ENCODE peak calls at places on chromosomes 2 and 18, in nine cellular contexts. One of them, this sample, is unnamed.

GRCh38 chr2:228658998-228659397 is 477.5 kb upstream of the SPHKAP start:
- DNase-seq in CD8-positive, alpha-beta memory T cell: no peak
- DNase-seq in GM23248: peak; percentile 90
- DNase-seq in MM.1S: no peak
- DNase-seq in CD4-positive, alpha-beta memory T cell: no peak
- DNase-seq in SJSA1: no peak
- DNase-seq in suprapubic skin: no peak
- DNase-seq in ovary: no peak
- DNase-seq in A673: no peak
- DNase-seq in this sample: no peak

GRCh38 chr2:66445076-66445724 is 10.3 kb downstream of the MEIS1 start:
- DNase-seq in A673: no peak
- DNase-seq in suprapubic skin: no peak
- DNase-seq in CD8-positive, alpha-beta memory T cell: no peak
- DNase-seq in CD4-positive, alpha-beta memory T cell: no peak
- DNase-seq in ovary: peak; percentile 30
- DNase-seq in GM23248: peak; percentile 64
- DNase-seq in SJSA1: no peak
- DNase-seq in MM.1S: no peak
- DNase-seq in this sample: no peak

GRCh38 chr2:128600606-128601297 is 282.1 kb upstream of the HS6ST1 start:
- DNase-seq in SJSA1: no peak
- DNase-seq in A673: no peak
- DNase-seq in CD8-positive, alpha-beta memory T cell: no peak
- DNase-seq in GM23248: no peak
- DNase-seq in suprapubic skin: no peak
- DNase-seq in MM.1S: no peak
- DNase-seq in ovary: no peak
- DNase-seq in CD4-positive, alpha-beta memory T cell: no peak
- DNase-seq in this sample: no peak

GRCh38 chr2:150462772-150463171 is 24.7 kb downstream of the RND3 start:
- DNase-seq in CD4-positive, alpha-beta memory T cell: no peak
- DNase-seq in MM.1S: no peak
- DNase-seq in GM23248: peak; percentile 4
- DNase-seq in A673: no peak
- DNase-seq in suprapubic skin: no peak
- DNase-seq in CD8-positive, alpha-beta memory T cell: no peak
- DNase-seq in SJSA1: no peak
- DNase-seq in ovary: no peak
- DNase-seq in this sample: no peak

GRCh38 chr18:50689578-50689977 is 129.7 kb downstream of the MAPK4 start:
- DNase-seq in CD8-positive, alpha-beta memory T cell: no peak
- DNase-seq in SJSA1: no peak
- DNase-seq in CD4-positive, alpha-beta memory T cell: no peak
- DNase-seq in suprapubic skin: no peak
- DNase-seq in A673: no peak
- DNase-seq in MM.1S: no peak
- DNase-seq in GM23248: no peak
- DNase-seq in ovary: no peak
- DNase-seq in this sample: no peak

GRCh38 chr2:24345937-24346336 is 14.4 kb downstream of the ITSN2 start:
- DNase-seq in CD8-positive, alpha-beta memory T cell: no peak
- DNase-seq in SJSA1: no peak
- DNase-seq in suprapubic skin: no peak
- DNase-seq in A673: no peak
- DNase-seq in GM23248: no peak
- DNase-seq in MM.1S: no peak
- DNase-seq in CD4-positive, alpha-beta memory T cell: no peak
- DNase-seq in ovary: no peak
- DNase-seq in this sample: no peak

GRCh38 chr2:1818811-1819210 is 74.5 kb upstream of the PXDN start:
- DNase-seq in MM.1S: no peak
- DNase-seq in A673: no peak
- DNase-seq in ovary: no peak
- DNase-seq in GM23248: no peak
- DNase-seq in CD4-positive, alpha-beta memory T cell: no peak
- DNase-seq in CD8-positive, alpha-beta memory T cell: no peak
- DNase-seq in SJSA1: no peak
- DNase-seq in suprapubic skin: no peak
- DNase-seq in this sample: no peak

GRCh38 chr18:36372902-36373301 is 75.4 kb downstream of the FHOD3 start:
- DNase-seq in GM23248: peak; percentile 17
- DNase-seq in SJSA1: no peak
- DNase-seq in MM.1S: no peak
- DNase-seq in CD8-positive, alpha-beta memory T cell: no peak
- DNase-seq in ovary: no peak
- DNase-seq in CD4-positive, alpha-beta memory T cell: no peak
- DNase-seq in A673: no peak
- DNase-seq in suprapubic skin: no peak
- DNase-seq in this sample: no peak

GRCh38 chr18:2304378-2305175 is 266.7 kb downstream of the METTL4 start:
- DNase-seq in SJSA1: no peak
- DNase-seq in GM23248: peak; percentile 6
- DNase-seq in ovary: no peak
- DNase-seq in CD4-positive, alpha-beta memory T cell: no peak
- DNase-seq in CD8-positive, alpha-beta memory T cell: no peak
- DNase-seq in suprapubic skin: no peak
- DNase-seq in MM.1S: no peak
- DNase-seq in A673: no peak
- DNase-seq in this sample: no peak

GRCh38 chr2:184541591-184541990 is 56.7 kb upstream of the ZNF804A start:
- DNase-seq in A673: no peak
- DNase-seq in CD4-positive, alpha-beta memory T cell: no peak
- DNase-seq in suprapubic skin: no peak
- DNase-seq in CD8-positive, alpha-beta memory T cell: no peak
- DNase-seq in ovary: no peak
- DNase-seq in GM23248: no peak
- DNase-seq in MM.1S: no peak
- DNase-seq in SJSA1: no peak
- DNase-seq in this sample: no peak

GRCh38 chr2:48471048-48471474 is 58.9 kb upstream of the STON1 start:
- DNase-seq in CD8-positive, alpha-beta memory T cell: no peak
- DNase-seq in A673: peak; percentile 79
- DNase-seq in MM.1S: peak; percentile 22
- DNase-seq in CD4-positive, alpha-beta memory T cell: no peak
- DNase-seq in ovary: no peak
- DNase-seq in SJSA1: no peak
- DNase-seq in GM23248: peak; percentile 57
- DNase-seq in suprapubic skin: no peak
- DNase-seq in this sample: no peak

DNA sequence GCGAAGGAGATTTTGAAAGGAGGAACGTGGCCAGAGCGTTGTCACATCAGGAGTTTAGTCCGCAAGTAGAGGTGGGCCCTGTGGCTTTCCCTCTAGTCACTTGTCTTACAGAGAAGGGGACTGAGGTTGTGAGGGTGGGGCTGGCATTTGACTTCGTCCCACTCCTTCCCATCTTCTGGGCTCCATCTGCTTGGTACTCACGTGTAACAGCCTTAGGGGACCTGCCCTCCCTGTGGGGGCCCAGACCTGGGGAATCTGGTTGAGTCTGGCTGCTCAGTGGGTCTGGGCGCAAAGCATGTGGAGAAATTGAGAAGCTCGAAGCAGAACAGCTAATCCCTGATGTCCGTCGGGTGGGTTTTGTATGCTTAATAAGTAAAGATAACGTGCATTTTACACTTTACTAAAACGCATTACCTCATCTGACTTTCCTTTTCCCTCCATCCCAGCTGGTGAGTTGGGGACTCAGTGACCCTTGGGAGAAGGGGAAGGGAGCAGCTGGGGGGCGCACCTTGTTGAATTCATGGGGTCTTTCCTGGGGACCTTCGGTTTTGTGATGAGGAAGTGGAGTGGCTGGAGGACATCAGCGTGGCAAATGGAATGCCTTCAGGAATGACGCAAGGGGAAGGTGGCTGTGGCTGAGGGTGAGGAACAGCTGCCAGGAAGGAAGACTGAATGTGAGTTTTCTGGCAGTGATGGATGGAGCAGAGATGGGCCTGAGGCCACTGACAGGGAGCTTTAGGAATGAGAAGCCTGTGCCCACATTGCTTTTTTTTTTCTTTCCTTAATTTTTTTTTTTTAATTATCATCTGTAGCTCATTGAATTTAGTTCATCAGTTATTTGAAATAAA is 44.8 kb downstream of the ASAP2 start:
- DNase-seq in CD8-positive, alpha-beta memory T cell: no peak
- DNase-seq in SJSA1: no peak
- DNase-seq in suprapubic skin: peak; percentile 82
- DNase-seq in CD4-positive, alpha-beta memory T cell: no peak
- DNase-seq in A673: peak; percentile 59
- DNase-seq in MM.1S: no peak
- DNase-seq in GM23248: peak; percentile 95
- DNase-seq in ovary: no peak
- DNase-seq in this sample: no peak
- H3K4me1 ChIP-seq in CD8-positive, alpha-beta memory T cell: no peaks in the 10 kb centered on the region
- H3K4me1 ChIP-seq in SJSA1: peaks cover 50% of the 10 kb centered on the region
- H3K4me1 ChIP-seq in suprapubic skin: peaks cover 54% of the 10 kb centered on the region
- H3K4me1 ChIP-seq in CD4-positive, alpha-beta memory T cell: no peaks in the 10 kb centered on the region
- H3K4me1 ChIP-seq in A673: peaks cover 60% of the 10 kb centered on the region
- H3K4me1 ChIP-seq in MM.1S: no peaks in the 10 kb centered on the region
- H3K4me1 ChIP-seq in GM23248: peaks cover 64% of the 10 kb centered on the region
- H3K4me1 ChIP-seq in ovary: peaks cover 16% of the 10 kb centered on the region
- H3K4me1 ChIP-seq in this sample: peaks cover 34% of the 10 kb centered on the region

DNA sequence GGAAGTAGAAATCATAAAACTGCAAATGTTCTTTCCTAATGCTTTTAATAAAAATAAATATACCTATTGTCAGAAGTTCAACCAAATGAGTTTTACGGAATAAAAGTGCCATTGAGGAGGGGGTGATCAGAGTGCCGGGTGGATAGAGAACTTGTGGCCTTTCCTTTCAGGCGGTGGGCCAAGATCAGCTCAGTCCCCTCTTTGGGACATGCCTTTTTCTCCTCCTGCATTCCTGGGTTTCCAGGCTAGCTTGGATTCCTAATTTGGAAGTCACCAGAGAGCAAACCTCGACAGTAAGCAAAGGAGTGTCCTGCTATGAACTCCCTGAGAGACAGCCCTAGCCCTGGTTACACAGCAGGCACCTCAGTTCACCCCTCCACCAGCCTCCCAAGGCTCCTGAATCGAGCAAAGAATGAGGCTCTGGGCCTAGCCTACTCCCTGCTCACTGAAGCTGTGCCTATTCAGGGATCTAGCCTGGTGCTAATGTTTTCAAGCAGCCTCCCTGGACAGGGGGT is 66.8 kb upstream of the RMDN2 start:
- DNase-seq in suprapubic skin: no peak
- DNase-seq in GM23248: peak; percentile 83
- DNase-seq in A673: no peak
- DNase-seq in SJSA1: no peak
- DNase-seq in ovary: no peak
- DNase-seq in MM.1S: no peak
- DNase-seq in CD8-positive, alpha-beta memory T cell: no peak
- DNase-seq in CD4-positive, alpha-beta memory T cell: no peak
- DNase-seq in this sample: no peak
- H3K27ac ChIP-seq in suprapubic skin: no peak overlapping the region
- H3K27ac ChIP-seq in GM23248: peak overlapping the region; percentile 62
- H3K27ac ChIP-seq in A673: no peak overlapping the region
- H3K27ac ChIP-seq in SJSA1: peak overlapping the region; percentile 49
- H3K27ac ChIP-seq in ovary: no peak overlapping the region
- H3K27ac ChIP-seq in MM.1S: no peak overlapping the region
- H3K27ac ChIP-seq in CD8-positive, alpha-beta memory T cell: no peak overlapping the region
- H3K27ac ChIP-seq in CD4-positive, alpha-beta memory T cell: no peak overlapping the region
- H3K27ac ChIP-seq in this sample: no peak overlapping the region

DNA sequence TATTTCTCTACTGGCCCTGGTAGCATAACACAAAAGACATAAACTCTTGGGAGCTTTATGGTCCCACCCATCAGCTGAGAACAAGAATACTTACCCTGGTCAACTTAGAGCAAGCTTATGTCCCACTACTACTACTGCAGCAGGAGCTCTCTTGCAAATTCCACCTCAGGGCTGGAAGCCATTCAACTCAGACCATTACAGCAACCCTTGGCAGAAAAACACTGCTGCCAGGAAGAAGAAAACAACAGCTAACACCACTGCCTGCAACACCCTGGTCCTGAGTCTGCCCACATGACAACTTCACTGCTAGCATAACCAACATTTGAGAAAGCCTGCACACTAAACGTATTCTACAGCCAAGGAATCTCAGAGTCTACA is 28.2 kb downstream of the SULT1C2 start:
- DNase-seq in SJSA1: no peak
- DNase-seq in MM.1S: no peak
- DNase-seq in CD4-positive, alpha-beta memory T cell: no peak
- DNase-seq in ovary: no peak
- DNase-seq in CD8-positive, alpha-beta memory T cell: no peak
- DNase-seq in A673: no peak
- DNase-seq in GM23248: no peak
- DNase-seq in suprapubic skin: no peak
- DNase-seq in this sample: no peak
- H3K4me3 ChIP-seq in SJSA1: no peak overlapping the region
- H3K4me3 ChIP-seq in MM.1S: no peak overlapping the region
- H3K4me3 ChIP-seq in CD4-positive, alpha-beta memory T cell: no peak overlapping the region
- H3K4me3 ChIP-seq in ovary: no peak overlapping the region
- H3K4me3 ChIP-seq in CD8-positive, alpha-beta memory T cell: no peak overlapping the region
- H3K4me3 ChIP-seq in A673: no peak overlapping the region
- H3K4me3 ChIP-seq in GM23248: no peak overlapping the region
- H3K4me3 ChIP-seq in suprapubic skin: no peak overlapping the region
- H3K4me3 ChIP-seq in this sample: no peak overlapping the region

GRCh38 chr18:48934708-48935432 is 15.9 kb downstream of the SMAD7 start:
- DNase-seq in ovary: peak; percentile 47
- DNase-seq in suprapubic skin: no peak
- DNase-seq in A673: peak; percentile 69
- DNase-seq in SJSA1: no peak
- DNase-seq in CD4-positive, alpha-beta memory T cell: no peak
- DNase-seq in MM.1S: peak; percentile 91
- DNase-seq in CD8-positive, alpha-beta memory T cell: no peak
- DNase-seq in GM23248: peak; percentile 57
- DNase-seq in this sample: no peak

GRCh38 chr18:48932822-48933510 is 17.8 kb downstream of the SMAD7 start:
- DNase-seq in CD8-positive, alpha-beta memory T cell: no peak
- DNase-seq in ovary: no peak
- DNase-seq in GM23248: peak; percentile 64
- DNase-seq in MM.1S: no peak
- DNase-seq in A673: no peak
- DNase-seq in SJSA1: peak; percentile 92
- DNase-seq in suprapubic skin: no peak
- DNase-seq in CD4-positive, alpha-beta memory T cell: no peak
- DNase-seq in this sample: no peak

GRCh38 chr18:48933578-48934399 is 17.0 kb downstream of the SMAD7 start:
- DNase-seq in CD8-positive, alpha-beta memory T cell: no peak
- DNase-seq in A673: no peak
- DNase-seq in CD4-positive, alpha-beta memory T cell: no peak
- DNase-seq in suprapubic skin: no peak
- DNase-seq in GM23248: peak; percentile 41
- DNase-seq in SJSA1: peak; percentile 79
- DNase-seq in ovary: peak; percentile 46
- DNase-seq in MM.1S: peak; percentile 59
- DNase-seq in this sample: no peak

GRCh38 chr18:48934400-48934707 is 16.4 kb downstream of the SMAD7 start:
- DNase-seq in ovary: no peak
- DNase-seq in GM23248: peak; percentile 47
- DNase-seq in CD4-positive, alpha-beta memory T cell: no peak
- DNase-seq in CD8-positive, alpha-beta memory T cell: no peak
- DNase-seq in MM.1S: no peak
- DNase-seq in suprapubic skin: no peak
- DNase-seq in A673: no peak
- DNase-seq in SJSA1: no peak
- DNase-seq in this sample: no peak

DNA sequence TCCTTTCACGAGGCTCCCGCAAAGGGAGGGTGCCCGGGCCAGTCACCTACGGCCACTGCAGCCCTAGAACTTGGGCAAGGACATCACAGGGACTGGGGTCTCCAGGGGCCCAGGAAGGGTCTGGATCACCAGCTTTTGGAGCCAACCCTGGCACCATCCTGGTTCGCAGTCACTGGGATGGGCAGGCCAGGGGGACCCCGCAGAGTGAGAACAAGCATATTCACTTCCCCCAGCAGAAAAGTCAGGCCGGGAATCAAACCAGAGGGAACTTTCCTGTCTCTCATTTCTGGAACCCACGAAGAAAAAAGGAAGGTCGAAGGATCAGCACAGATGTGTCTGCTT is 15.4 kb downstream of the SMAD7 start:
- DNase-seq in suprapubic skin: peak; percentile 59
- DNase-seq in CD4-positive, alpha-beta memory T cell: no peak
- DNase-seq in SJSA1: no peak
- DNase-seq in MM.1S: no peak
- DNase-seq in ovary: peak; percentile 18
- DNase-seq in A673: no peak
- DNase-seq in GM23248: no peak
- DNase-seq in CD8-positive, alpha-beta memory T cell: no peak
- DNase-seq in this sample: no peak
- H3K4me1 ChIP-seq in suprapubic skin: peaks cover 94% of the 10 kb centered on the region
- H3K4me1 ChIP-seq in CD4-positive, alpha-beta memory T cell: peaks cover 98% of the 10 kb centered on the region
- H3K4me1 ChIP-seq in SJSA1: peaks cover 96% of the 10 kb centered on the region
- H3K4me1 ChIP-seq in MM.1S: peaks cover 87% of the 10 kb centered on the region
- H3K4me1 ChIP-seq in ovary: peaks cover 42% of the 10 kb centered on the region
- H3K4me1 ChIP-seq in A673: peaks cover 85% of the 10 kb centered on the region
- H3K4me1 ChIP-seq in GM23248: peaks cover 88% of the 10 kb centered on the region
- H3K4me1 ChIP-seq in CD8-positive, alpha-beta memory T cell: peaks cover 90% of the 10 kb centered on the region
- H3K4me1 ChIP-seq in this sample: peaks cover 56% of the 10 kb centered on the region